ENCODE peak calls at places on chromosome 6, in nine cellular contexts. F is lower lobe of right lung, O is GM23338, Y is psoas muscle, U is fibroblast of lung, X is ovary, S is coronary artery, M is colonic mucosa, N is thoracic aorta. H is an unnamed sample.

GRCh38 chr6:110517601-110518280 is 41.3 kb upstream of the SLC22A16 start:
- DNase-seq in X (no peak), U (peak), Y (no peak), S (no peak), N (no peak), F (no peak), O (no peak), M (no peak), H (no peak)

GRCh38 chr6:137155830-137156229 is 17.6 kb downstream of the IL22RA2 start:
- DNase-seq in F (no peak), N (no peak), X (no peak), O (no peak), M (no peak), S (no peak), U (peak), Y (no peak), H (peak)

GRCh38 chr6:28657756-28658465 is 132.2 kb downstream of the GPX5 start:
- DNase-seq in X (peak), M (peak), S (no peak), Y (peak), N (no peak), F (no peak), O (peak), U (peak), H (peak)

GRCh38 chr6:111842891-111843290 is 30.4 kb downstream of the FYN start:
- DNase-seq in S (no peak), N (no peak), F (no peak), O (peak), M (no peak), X (no peak), U (no peak), Y (no peak), H (peak)

GRCh38 chr6:140867336-140867735 is 1265.4 kb upstream of the GJE1 start:
- DNase-seq in O (no peak), M (no peak), X (no peak), F (no peak), U (no peak), S (no peak), N (no peak), Y (no peak), H (no peak)

GRCh38 chr6:47687432-47687831 is 10.9 kb upstream of the ADGRF4 start:
- DNase-seq in S (no peak), F (no peak), U (no peak), M (no peak), O (no peak), Y (no peak), N (no peak), X (no peak), H (no peak)

GRCh38 chr6:42099340-42100028 is 42.9 kb downstream of the C6orf132 start:
- DNase-seq in X (no peak), Y (no peak), N (no peak), S (no peak), U (peak), O (peak), F (peak), M (peak), H (peak)

GRCh38 chr6:22079788-22080187 is 217.0 kb downstream of the PRL start:
- DNase-seq in F (no peak), X (no peak), N (no peak), M (no peak), O (no peak), S (no peak), U (peak), Y (no peak), H (peak)

GRCh38 chr6:112595841-112596240 is 248.7 kb downstream of the RFPL4B start:
- DNase-seq in X (no peak), N (no peak), Y (no peak), O (no peak), S (no peak), F (no peak), M (no peak), U (no peak), H (no peak)

GRCh38 chr6:106899697-106900096 is 74.8 kb downstream of the CD24 start:
- DNase-seq in M (no peak), U (no peak), O (no peak), X (no peak), Y (no peak), N (no peak), S (no peak), F (no peak), H (no peak)

GRCh38 chr6:41546866-41547798 is 951 bp downstream of the FOXP4 start:
- DNase-seq in U (peak), F (peak), M (peak), X (peak), Y (peak), O (peak), N (no peak), S (peak), H (peak)

GRCh38 chr6:159094444-159095252 is 49.9 kb upstream of the TAGAP start:
- DNase-seq in N (no peak), O (no peak), M (no peak), F (no peak), Y (no peak), U (no peak), S (no peak), X (no peak), H (no peak)

DNA sequence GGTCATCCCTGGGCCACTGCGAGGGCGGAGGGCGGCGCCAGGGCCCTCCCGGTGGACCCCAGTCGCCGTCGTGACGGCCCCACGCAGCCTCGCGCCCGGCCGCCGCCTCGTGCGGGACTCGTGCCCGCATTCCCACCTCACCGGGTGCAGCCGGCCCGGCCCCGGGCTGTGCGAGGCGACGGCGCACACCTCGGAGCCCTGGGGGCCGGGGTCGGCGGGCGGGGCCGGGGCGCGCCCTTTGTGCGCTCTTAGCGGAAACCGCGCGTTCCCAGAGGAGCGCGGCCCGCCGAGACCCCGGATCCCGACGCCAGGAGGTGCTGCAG is 5.5 kb upstream of the DLL1 start:
- DNase-seq in N (no peak), F (no peak), O (peak), Y (no peak), X (no peak), S (no peak), U (no peak), M (no peak), H (no peak)
- H3K4me3 ChIP-seq in N (peak), F (peak), O (peak), Y (peak), X (no peak), S (peak), U (no peak), M (peak), H (no peak)

DNA sequence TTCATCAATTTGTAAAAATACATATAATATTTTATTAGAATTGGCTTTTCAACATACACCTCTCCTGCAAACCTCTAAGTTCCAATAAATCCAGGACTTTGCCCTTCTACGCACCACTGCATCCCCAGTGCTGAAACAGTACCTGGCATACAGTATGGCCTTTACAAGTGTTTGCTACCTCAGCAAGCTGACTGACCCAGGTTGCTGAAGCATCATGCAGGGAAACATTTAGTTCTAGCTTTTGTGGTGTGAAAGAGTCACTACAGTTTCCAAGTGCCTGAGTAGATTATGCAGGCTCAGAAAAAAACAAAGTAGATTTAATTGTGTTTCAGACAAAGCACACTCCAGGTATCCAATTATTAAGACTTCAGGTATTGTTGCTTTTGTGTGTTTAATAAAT is 614.2 kb upstream of the NRSN1 start:
- DNase-seq in F (no peak), N (no peak), Y (no peak), U (no peak), X (no peak), M (no peak), S (no peak), O (peak), H (no peak)
- TF ChIP-seq CTCF in F (no peak), N (no peak), Y (no peak), U (no peak), X (no peak), M (no peak), S (no peak), O (no peak), H (no peak)

GRCh38 chr6:129287778-129288177 is 404.8 kb downstream of the LAMA2 start:
- DNase-seq in F (no peak), S (no peak), Y (no peak), O (no peak), U (no peak), X (no peak), M (no peak), N (no peak), H (no peak)

GRCh38 chr6:129282053-129282452 is 399.1 kb downstream of the LAMA2 start:
- DNase-seq in S (no peak), O (no peak), X (no peak), Y (no peak), U (no peak), M (no peak), N (no peak), F (no peak), H (no peak)

GRCh38 chr6:129281173-129281796 is 398.3 kb downstream of the LAMA2 start:
- DNase-seq in X (no peak), N (no peak), S (no peak), U (no peak), F (no peak), O (no peak), M (no peak), Y (no peak), H (no peak)

GRCh38 chr6:129280719-129281118 is 397.8 kb downstream of the LAMA2 start:
- DNase-seq in O (no peak), F (no peak), N (no peak), M (no peak), S (no peak), X (no peak), Y (no peak), U (no peak), H (no peak)

GRCh38 chr6:129284225-129284624 is 401.3 kb downstream of the LAMA2 start:
- DNase-seq in U (no peak), Y (no peak), S (no peak), X (no peak), F (no peak), N (no peak), M (no peak), O (no peak), H (no peak)
- H3K27ac ChIP-seq in U (no peak), Y (no peak), S (peak), X (no peak), F (no peak), N (no peak), M (no peak), O (no peak), H (no peak)

DNA sequence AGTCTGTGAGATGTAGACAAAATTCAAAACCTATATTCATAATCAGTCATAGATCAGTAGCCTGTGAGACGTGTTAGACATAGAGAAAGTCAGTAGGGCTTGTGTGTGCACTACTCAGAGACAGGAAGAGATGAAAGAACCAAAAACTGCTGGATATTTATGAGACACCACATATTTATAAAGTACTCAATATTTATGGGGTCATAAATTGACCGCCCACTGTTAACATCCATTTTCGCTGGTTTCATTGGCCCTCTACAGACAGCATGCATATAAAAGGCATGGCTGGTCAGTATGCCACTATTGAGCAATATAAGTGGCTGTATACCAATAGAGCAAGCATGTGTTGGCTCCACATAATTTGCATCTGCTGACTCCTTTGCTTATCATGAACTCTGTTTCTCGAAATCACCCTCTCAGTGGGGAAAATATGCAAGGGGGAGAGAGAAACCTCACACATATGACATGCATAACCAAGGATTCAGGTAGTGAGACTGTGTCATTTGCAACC is 110.3 kb upstream of the BTN3A2 start:
- DNase-seq in Y (no peak), F (no peak), X (no peak), M (no peak), U (no peak), S (no peak), O (no peak), N (no peak), H (no peak)
- H3K4me3 ChIP-seq in Y (no peak), F (no peak), X (no peak), M (no peak), U (no peak), S (no peak), O (peak), N (no peak), H (no peak)

GRCh38 chr6:18121580-18122127 is 823 bp downstream of the NHLRC1 start:
- DNase-seq in F (peak), N (no peak), U (no peak), X (peak), Y (no peak), S (no peak), O (peak), M (no peak), H (no peak)
- TF ChIP-seq CTCF in F (no peak), N (no peak), U (no peak), X (no peak), Y (no peak), S (no peak), O (peak), M (no peak), H (no peak)

DNA sequence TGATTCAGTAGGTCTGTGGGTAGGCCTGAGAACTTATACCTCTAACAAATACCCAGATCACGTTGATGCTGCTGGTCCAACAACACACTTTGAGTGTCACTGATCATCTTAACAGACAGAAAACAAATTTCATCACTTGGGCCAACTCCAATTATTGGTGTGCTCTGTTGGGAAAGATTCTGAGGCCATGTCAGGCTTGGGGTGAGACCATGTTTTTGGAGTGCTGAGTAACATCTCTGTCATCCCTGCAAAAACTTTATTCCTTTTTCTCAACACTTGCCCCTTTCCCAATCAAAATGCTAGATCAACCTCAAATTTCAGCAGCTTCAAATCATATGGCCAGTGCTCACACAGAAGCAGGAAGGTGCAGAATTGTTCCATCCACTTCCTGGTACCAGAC is 108.8 kb upstream of the TENT5A start:
- DNase-seq in M (no peak), S (no peak), X (no peak), F (no peak), Y (no peak), N (no peak), U (no peak), O (no peak), H (no peak)
- H3K27ac ChIP-seq in M (no peak), S (peak), X (no peak), F (no peak), Y (no peak), N (peak), U (no peak), O (no peak), H (no peak)

DNA sequence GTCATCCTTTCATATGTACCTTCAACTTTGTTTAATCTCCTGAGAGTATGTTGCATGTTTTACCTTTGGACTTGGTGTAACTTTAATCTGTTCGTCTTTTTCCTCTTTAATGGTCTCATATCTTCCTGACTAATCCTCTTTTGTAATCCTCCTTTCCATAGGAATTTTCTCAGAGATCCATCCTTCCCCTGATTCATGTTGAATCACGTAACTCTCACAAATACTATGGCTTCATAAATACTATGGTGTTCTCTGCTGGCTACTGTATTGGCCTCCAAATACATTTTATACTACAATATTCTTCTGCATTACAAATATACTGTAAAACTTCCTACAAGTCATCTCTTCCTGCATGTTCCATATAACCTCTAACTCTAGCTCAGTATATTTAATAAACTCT is 317.7 kb upstream of the ADGRB3 start:
- DNase-seq in M (no peak), Y (no peak), N (no peak), U (no peak), S (no peak), O (no peak), F (no peak), X (no peak), H (no peak)
- H3K4me3 ChIP-seq in M (no peak), Y (no peak), N (no peak), U (no peak), S (no peak), O (no peak), F (no peak), X (no peak), H (no peak)

GRCh38 chr6:43516697-43517502 is at the start of the genes POLR1C and YIPF3:
- DNase-seq in N (peak), M (peak), Y (peak), S (peak), O (peak), U (peak), F (peak), X (peak), H (peak)
- TF ChIP-seq CTCF in N (no peak), M (no peak), Y (no peak), S (no peak), O (no peak), U (no peak), F (no peak), X (no peak), H (no peak)

DNA sequence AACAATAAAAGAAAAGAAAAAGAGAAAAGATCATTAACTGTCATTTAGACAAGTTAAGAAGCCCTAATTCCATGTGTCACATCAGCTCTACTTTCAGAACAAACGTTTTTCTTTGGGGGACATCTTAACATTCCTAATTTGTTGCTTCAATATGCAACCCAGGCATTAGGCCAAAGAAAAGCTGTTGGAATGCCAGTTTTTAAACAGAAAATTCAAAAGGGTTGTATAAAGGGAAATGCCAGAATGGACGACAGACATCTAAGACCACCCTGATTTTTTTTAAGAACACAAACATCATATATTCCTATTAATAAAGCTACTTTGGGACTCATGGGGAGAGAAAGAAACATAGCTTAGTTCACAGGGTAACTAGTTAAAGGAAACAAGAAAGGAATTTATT is 315.0 kb downstream of the GMDS start:
- DNase-seq in X (no peak), Y (no peak), F (no peak), N (no peak), O (no peak), U (no peak), M (no peak), S (no peak), H (no peak)
- H3K27ac ChIP-seq in X (no peak), Y (no peak), F (no peak), N (peak), O (no peak), U (no peak), M (no peak), S (no peak), H (no peak)

GRCh38 chr6:85674604-85675003 is 31.9 kb upstream of the SYNCRIP start:
- DNase-seq in X (no peak), F (no peak), U (peak), S (no peak), M (no peak), N (no peak), O (peak), Y (no peak), H (no peak)
- H3K4me3 ChIP-seq in X (no peak), F (peak), U (peak), S (peak), M (no peak), N (peak), O (peak), Y (peak), H (no peak)

H was measured in brain microvascular endothelial cell.